ENCODE peak calls at places on chromosomes 13 and 19, in four cellular contexts. One of them, this sample, is unnamed.

GRCh38 chr19:45668342-45668871 is 386 bp downstream of the GIPR start:
- DNase-seq in fibroblast of the aortic adventitia: no peak
- DNase-seq in WTC11: no peak
- DNase-seq in mesendoderm: no peak
- DNase-seq in this sample: no peak

GRCh38 chr19:18650468-18651001 is 13.7 kb downstream of the KLHL26 start:
- DNase-seq in fibroblast of the aortic adventitia: peak
- DNase-seq in WTC11: no peak
- DNase-seq in mesendoderm: no peak
- DNase-seq in this sample: no peak

GRCh38 chr13:76991432-76991795 is 467 bp upstream of the CLN5 start:
- DNase-seq in mesendoderm: no peak
- DNase-seq in fibroblast of the aortic adventitia: no peak
- DNase-seq in WTC11: no peak
- DNase-seq in this sample: no peak

GRCh38 chr19:57210381-57210780 is 19.1 kb downstream of the ZNF264 start:
- DNase-seq in mesendoderm: no peak
- DNase-seq in WTC11: no peak
- DNase-seq in fibroblast of the aortic adventitia: no peak
- DNase-seq in this sample: no peak

GRCh38 chr13:34869737-34870136 is 72.3 kb upstream of the NBEA start:
- DNase-seq in WTC11: no peak
- DNase-seq in fibroblast of the aortic adventitia: no peak
- DNase-seq in mesendoderm: no peak
- DNase-seq in this sample: no peak

GRCh38 chr13:98098511-98098910 is 44.4 kb upstream of the FARP1 start:
- DNase-seq in mesendoderm: no peak
- DNase-seq in WTC11: no peak
- DNase-seq in fibroblast of the aortic adventitia: peak
- DNase-seq in this sample: no peak

GRCh38 chr19:2235396-2236284 is 489 bp downstream of the PLEKHJ1 start:
- DNase-seq in fibroblast of the aortic adventitia: no peak
- DNase-seq in mesendoderm: peak
- DNase-seq in WTC11: no peak
- DNase-seq in this sample: no peak

GRCh38 chr13:30798776-30799625 is 63.7 kb downstream of the ALOX5AP start:
- DNase-seq in WTC11: no peak
- DNase-seq in fibroblast of the aortic adventitia: no peak
- DNase-seq in mesendoderm: peak
- DNase-seq in this sample: no peak

GRCh38 chr19:5017235-5017634 is 48.3 kb downstream of the KDM4B start:
- DNase-seq in WTC11: no peak
- DNase-seq in fibroblast of the aortic adventitia: no peak
- DNase-seq in mesendoderm: no peak
- DNase-seq in this sample: no peak

GRCh38 chr19:1441677-1442438 is 3.7 kb downstream of the RPS15 start:
- DNase-seq in mesendoderm: no peak
- DNase-seq in fibroblast of the aortic adventitia: no peak
- DNase-seq in WTC11: no peak
- DNase-seq in this sample: no peak

GRCh38 chr19:7213628-7214328 is 80.4 kb downstream of the INSR start:
- DNase-seq in mesendoderm: no peak
- DNase-seq in WTC11: no peak
- DNase-seq in fibroblast of the aortic adventitia: no peak
- DNase-seq in this sample: no peak

GRCh38 chr19:48554385-48555091 is 2.6 kb downstream of the SULT2B1 start:
- DNase-seq in mesendoderm: peak
- DNase-seq in fibroblast of the aortic adventitia: no peak
- DNase-seq in WTC11: peak
- DNase-seq in this sample: no peak

GRCh38 chr19:3047307-3048189 is 14.7 kb downstream of the TLE5 start:
- DNase-seq in WTC11: peak
- DNase-seq in fibroblast of the aortic adventitia: peak
- DNase-seq in mesendoderm: peak
- DNase-seq in this sample: no peak

GRCh38 chr19:18898533-18899408 is 2.8 kb upstream of the CERS1 start:
- DNase-seq in mesendoderm: no peak
- DNase-seq in fibroblast of the aortic adventitia: no peak
- DNase-seq in WTC11: no peak
- DNase-seq in this sample: no peak

GRCh38 chr13:49219647-49220034 is 497 bp upstream of the MLNR start:
- DNase-seq in mesendoderm: no peak
- DNase-seq in fibroblast of the aortic adventitia: peak
- DNase-seq in WTC11: no peak
- DNase-seq in this sample: no peak

GRCh38 chr19:58059003-58059671 is at the start of gene ZNF135:
- DNase-seq in mesendoderm: peak
- DNase-seq in fibroblast of the aortic adventitia: peak
- DNase-seq in WTC11: peak
- DNase-seq in this sample: no peak

GRCh38 chr19:55461974-55462628 is 659 bp upstream of the ISOC2 start:
- DNase-seq in mesendoderm: no peak
- DNase-seq in fibroblast of the aortic adventitia: peak
- DNase-seq in WTC11: no peak
- DNase-seq in this sample: no peak

GRCh38 chr19:50626796-50627195 is 12.9 kb downstream of the SYT3 start:
- DNase-seq in fibroblast of the aortic adventitia: no peak
- DNase-seq in mesendoderm: no peak
- DNase-seq in WTC11: no peak
- DNase-seq in this sample: no peak

GRCh38 chr19:19656451-19657396 is 6.8 kb downstream of the ATP13A1 start:
- DNase-seq in fibroblast of the aortic adventitia: no peak
- DNase-seq in mesendoderm: no peak
- DNase-seq in WTC11: no peak
- DNase-seq in this sample: no peak

GRCh38 chr19:17680235-17680722 is 7.9 kb downstream of the UNC13A start:
- DNase-seq in mesendoderm: peak
- DNase-seq in fibroblast of the aortic adventitia: peak
- DNase-seq in WTC11: peak
- DNase-seq in this sample: no peak

GRCh38 chr13:20567881-20568528 is 1.0 kb downstream of the IFT88 start:
- DNase-seq in mesendoderm: no peak
- DNase-seq in fibroblast of the aortic adventitia: peak
- DNase-seq in WTC11: no peak
- DNase-seq in this sample: no peak

GRCh38 chr19:5929646-5930045 is 15.6 kb downstream of the CAPS start:
- DNase-seq in WTC11: no peak
- DNase-seq in fibroblast of the aortic adventitia: no peak
- DNase-seq in mesendoderm: no peak
- DNase-seq in this sample: no peak

GRCh38 chr13:23631676-23632622 is 61.7 kb downstream of the TNFRSF19 start:
- DNase-seq in mesendoderm: peak
- DNase-seq in WTC11: no peak
- DNase-seq in fibroblast of the aortic adventitia: no peak
- DNase-seq in this sample: no peak

This sample was measured in Panc1.